ENCODE peak calls at places on chromosomes 2 and 18, in seven cellular contexts. U, L, N, A, O, I and W are unnamed samples.

GRCh38 chr2:234747833-234748559 is 203.8 kb upstream of the SH3BP4 start:
- DNase-seq in U (no peak), O (no peak), A (no peak), L (no peak), N (peak), I (no peak), W (no peak)

GRCh38 chr2:229282758-229283546 is 11.9 kb upstream of the PID1 start:
- DNase-seq in O (no peak), U (no peak), I (no peak), A (no peak), N (peak), L (no peak), W (no peak)

GRCh38 chr18:46335551-46336059 is 231.4 kb downstream of the HAUS1 start:
- DNase-seq in N (no peak), L (no peak), O (no peak), A (no peak), I (no peak), U (no peak), W (no peak)

GRCh38 chr2:119428488-119429224 is 3.0 kb upstream of the TMEM37 start:
- DNase-seq in I (no peak), L (no peak), N (no peak), O (no peak), A (no peak), U (no peak), W (no peak)

GRCh38 chr2:168211664-168212163 is 35.7 kb downstream of the STK39 start:
- DNase-seq in A (no peak), N (peak), L (no peak), O (no peak), I (no peak), U (no peak), W (no peak)

GRCh38 chr2:79857888-79858287 is 345.0 kb downstream of the CTNNA2 start:
- DNase-seq in I (no peak), A (no peak), U (no peak), O (no peak), L (no peak), N (no peak), W (no peak)

GRCh38 chr2:177914247-177914646 is 158.3 kb downstream of the PDE11A start:
- DNase-seq in U (no peak), I (no peak), N (no peak), L (no peak), A (no peak), O (no peak), W (no peak)

GRCh38 chr2:119180891-119181290 is 22.3 kb upstream of the C1QL2 start:
- DNase-seq in N (no peak), A (no peak), L (no peak), U (no peak), O (no peak), I (no peak), W (no peak)

GRCh38 chr2:64227603-64228125 is 83.4 kb upstream of the PELI1 start:
- DNase-seq in A (no peak), O (no peak), U (no peak), L (no peak), N (no peak), I (no peak), W (no peak)

GRCh38 chr2:180279581-180279980 is 272.5 kb upstream of the CWC22 start:
- DNase-seq in N (no peak), I (no peak), O (no peak), A (no peak), L (no peak), U (no peak), W (no peak)

GRCh38 chr2:101125799-101126198 is 25.4 kb downstream of the TBC1D8 start:
- DNase-seq in L (no peak), O (no peak), N (no peak), U (no peak), I (no peak), A (no peak), W (no peak)

DNA sequence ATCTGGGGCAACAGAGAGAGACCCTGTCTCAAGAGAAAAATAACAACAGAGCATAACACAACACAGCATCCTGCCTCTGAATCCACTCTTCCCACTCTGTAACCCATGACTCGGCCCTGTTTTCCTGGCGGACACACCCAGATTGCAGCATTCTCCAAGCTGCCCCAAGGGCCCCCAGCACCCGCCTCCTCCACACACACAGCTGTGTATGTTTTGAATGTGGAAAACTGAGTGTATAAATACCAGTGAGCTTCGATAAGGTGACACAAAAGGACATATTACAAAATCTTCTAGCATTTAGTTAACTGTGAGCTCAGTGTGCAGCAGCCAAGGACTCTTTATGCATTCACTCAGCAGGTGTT is 13.0 kb downstream of the IMPA2 start:
- DNase-seq in O (no peak), U (no peak), L (no peak), A (no peak), I (no peak), N (peak), W (no peak)
- H3K27ac ChIP-seq in O (no peak), U (no peak), L (no peak), A (no peak), I (no peak), N (peak), W (no peak)

DNA sequence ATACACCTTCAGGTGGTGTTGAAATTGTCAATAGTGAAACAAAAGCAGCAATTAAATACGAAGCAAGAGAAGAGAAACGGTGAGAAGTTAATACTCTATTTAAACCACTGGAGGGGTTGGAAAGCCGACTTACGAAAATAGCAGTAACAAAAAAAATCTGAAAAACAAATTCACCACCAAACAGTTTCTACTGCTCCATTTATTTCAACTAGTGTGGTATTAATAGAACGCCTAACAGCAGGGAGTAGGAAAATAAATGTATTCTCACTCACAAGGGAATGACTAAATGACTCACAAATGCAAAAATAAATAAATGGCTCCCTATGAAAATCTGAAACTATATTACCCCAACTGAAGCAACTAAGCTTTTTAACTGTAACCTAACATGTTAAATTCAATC is 102.8 kb downstream of the CPO start:
- DNase-seq in I (no peak), N (peak), L (no peak), U (no peak), A (no peak), O (no peak), W (no peak)
- H3K27ac ChIP-seq in I (no peak), N (no peak), L (no peak), U (no peak), A (no peak), O (no peak), W (peak)

GRCh38 chr2:197311521-197312033 is 997 bp upstream of the ANKRD44 start:
- DNase-seq in L (no peak), I (no peak), O (no peak), A (peak), N (no peak), U (no peak), W (no peak)

GRCh38 chr2:197310271-197310939 is at the start of gene ANKRD44:
- DNase-seq in U (no peak), I (peak), L (peak), A (peak), N (peak), O (peak), W (peak)

GRCh38 chr2:197309369-197310231 is 980 bp downstream of the ANKRD44 start:
- DNase-seq in A (peak), O (peak), N (no peak), I (no peak), U (no peak), L (peak), W (peak)

GRCh38 chr2:197312186-197312585 is 1.6 kb upstream of the ANKRD44 start:
- DNase-seq in A (no peak), O (no peak), U (no peak), N (no peak), I (no peak), L (no peak), W (no peak)

DNA sequence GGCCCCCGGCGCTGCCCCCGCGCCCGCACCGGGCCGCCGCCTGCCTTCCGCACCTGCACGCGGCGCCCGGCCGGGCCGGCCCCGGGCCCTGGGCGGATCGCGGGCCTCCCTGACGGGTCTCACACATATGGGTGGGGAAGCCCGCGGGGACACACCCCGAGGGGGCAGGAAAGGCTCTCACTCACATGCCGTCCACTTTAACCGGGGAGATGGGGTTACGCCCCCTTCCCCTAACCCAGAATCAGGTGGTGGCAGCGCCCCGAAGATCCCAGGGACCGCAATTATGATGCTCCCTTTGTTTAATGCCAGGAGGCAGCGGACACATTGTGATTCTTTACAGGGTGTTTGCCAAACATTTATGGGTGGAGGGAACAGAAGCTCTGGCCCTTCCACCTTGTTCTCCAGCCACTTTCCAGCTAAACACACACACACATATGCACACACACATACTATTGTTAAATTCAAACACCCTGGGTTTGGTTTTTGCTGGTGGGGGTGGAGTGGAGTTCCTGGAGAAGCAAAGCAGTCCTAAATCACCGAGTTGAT is 433 bp upstream of the ANKRD44 start:
- DNase-seq in O (no peak), L (no peak), A (no peak), U (no peak), I (no peak), N (no peak), W (no peak)
- H3K27ac ChIP-seq in O (no peak), L (peak), A (peak), U (no peak), I (no peak), N (no peak), W (peak)

GRCh38 chr2:38095996-38096861 is 20.3 kb upstream of the CYP1B1 start:
- DNase-seq in O (no peak), L (no peak), A (no peak), N (peak), I (no peak), U (no peak), W (no peak)

GRCh38 chr2:38095655-38095995 is 19.7 kb upstream of the CYP1B1 start:
- DNase-seq in N (no peak), I (no peak), L (no peak), A (no peak), U (no peak), O (no peak), W (no peak)

GRCh38 chr2:38099096-38099997 is 23.4 kb upstream of the CYP1B1 start:
- DNase-seq in O (no peak), A (no peak), N (no peak), U (no peak), I (no peak), L (no peak), W (no peak)

GRCh38 chr2:38098351-38099095 is 22.6 kb upstream of the CYP1B1 start:
- DNase-seq in O (no peak), L (no peak), N (no peak), I (no peak), U (no peak), A (no peak), W (no peak)

DNA sequence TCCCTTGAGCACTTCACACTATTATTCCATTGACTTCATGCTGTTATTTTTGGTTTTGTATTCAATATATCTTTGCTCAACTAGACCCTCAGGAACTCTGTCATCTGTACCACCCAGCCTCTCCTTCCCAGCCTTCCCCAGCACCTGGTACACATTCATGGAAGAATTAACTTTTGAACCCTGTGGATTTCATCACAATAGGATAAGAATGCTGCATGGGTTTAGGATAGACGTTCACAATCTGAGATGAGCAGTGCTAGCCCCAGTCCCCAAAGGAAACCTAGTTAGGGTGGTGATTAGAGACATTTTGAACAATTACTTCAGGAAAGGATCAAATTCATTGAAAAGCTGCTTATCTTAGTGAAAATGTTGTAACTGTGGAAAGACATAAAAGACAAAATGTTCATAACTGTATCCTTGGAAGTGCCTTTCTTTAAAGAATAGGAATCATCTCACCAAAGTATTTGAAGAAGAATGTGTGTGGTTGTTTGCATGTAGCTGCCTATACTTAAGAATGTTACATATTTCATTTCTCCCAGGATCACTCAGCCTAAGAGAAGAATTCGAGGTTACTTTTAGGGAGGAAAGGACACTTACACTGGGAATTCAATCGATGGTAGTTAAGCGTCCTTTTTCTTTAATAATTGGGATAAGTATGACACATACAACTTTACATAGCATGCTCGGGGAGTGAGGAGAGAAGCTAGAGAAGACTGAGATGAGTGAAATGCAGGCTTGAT is 21.8 kb upstream of the CYP1B1 start:
- DNase-seq in I (no peak), O (no peak), A (no peak), L (no peak), N (no peak), U (no peak), W (no peak)
- H3K27ac ChIP-seq in I (no peak), O (no peak), A (no peak), L (no peak), N (peak), U (peak), W (no peak)

DNA sequence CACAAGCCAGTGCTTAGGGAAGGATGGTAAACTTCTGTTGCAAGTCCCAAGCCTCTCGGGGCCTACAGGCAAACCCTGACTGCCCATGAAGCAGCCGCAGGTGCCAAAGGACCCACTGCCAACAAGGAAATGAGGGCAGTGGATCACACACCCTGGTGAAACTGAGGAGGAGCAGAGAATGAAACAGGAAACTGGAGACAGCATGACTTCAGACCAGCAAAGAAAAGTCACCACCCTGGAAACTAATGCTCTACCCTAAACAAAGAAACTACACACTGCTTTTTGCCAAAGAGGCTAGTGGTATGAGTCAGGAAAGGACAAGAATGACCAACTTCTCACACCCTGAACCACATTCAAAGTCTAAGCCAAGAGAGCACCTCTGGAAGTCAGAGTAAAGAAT is 97.2 kb downstream of the MYO5B start:
- DNase-seq in A (no peak), I (no peak), N (no peak), L (no peak), U (no peak), O (no peak), W (no peak)
- H3K27ac ChIP-seq in A (no peak), I (no peak), N (no peak), L (no peak), U (no peak), O (no peak), W (no peak)

DNA sequence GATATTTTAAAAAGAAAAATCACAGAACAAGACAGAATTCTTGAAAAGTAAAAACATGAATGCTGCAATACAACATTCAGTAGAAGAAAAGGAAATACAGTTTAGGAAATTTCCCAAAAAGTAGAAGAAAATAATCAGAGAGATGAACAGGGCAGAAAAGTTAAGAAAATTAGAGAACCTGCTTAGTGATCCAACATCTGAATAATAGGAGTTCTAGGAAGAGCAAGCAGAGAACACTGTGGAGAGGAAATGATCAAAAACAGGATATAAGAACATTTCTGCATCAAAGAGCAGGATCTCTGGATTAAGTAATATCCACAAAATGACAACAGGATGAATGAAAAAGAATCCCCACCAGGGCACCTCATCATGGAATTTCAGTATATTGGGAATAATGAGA is 8.8 kb upstream of the FHOD3 start:
- DNase-seq in L (no peak), O (no peak), N (no peak), I (no peak), U (no peak), A (no peak), W (no peak)
- H3K27ac ChIP-seq in L (no peak), O (no peak), N (no peak), I (no peak), U (no peak), A (no peak), W (no peak)